ENCODE peak calls at places on chromosomes 5 and 9, in ten cellular contexts. One of them, this sample, is unnamed. For H3K4me1, the result is how much of the 10 kb centered on the place peaks cover.

GRCh38 chr5:90384389-90384788 is 25.2 kb downstream of the CETN3 start:
- DNase-seq in psoas muscle: no peak
- DNase-seq in mucosa of descending colon: no peak
- DNase-seq in mammary epithelial cell: no peak
- DNase-seq in heart right ventricle: no peak
- DNase-seq in esophagus squamous epithelium: no peak
- DNase-seq in spleen: no peak
- DNase-seq in mesenchymal stem cell: no peak
- DNase-seq in right cardiac atrium: no peak
- DNase-seq in CD8-positive, alpha-beta memory T cell: no peak
- DNase-seq in this sample: no peak

GRCh38 chr9:69937358-69937757 is 106.3 kb upstream of the MAMDC2 start:
- DNase-seq in mammary epithelial cell: peak
- DNase-seq in mesenchymal stem cell: peak
- DNase-seq in CD8-positive, alpha-beta memory T cell: no peak
- DNase-seq in mucosa of descending colon: no peak
- DNase-seq in psoas muscle: no peak
- DNase-seq in right cardiac atrium: no peak
- DNase-seq in esophagus squamous epithelium: no peak
- DNase-seq in spleen: no peak
- DNase-seq in heart right ventricle: no peak
- DNase-seq in this sample: no peak

GRCh38 chr5:19630875-19631274 is 357.1 kb downstream of the CDH18 start:
- DNase-seq in CD8-positive, alpha-beta memory T cell: no peak
- DNase-seq in psoas muscle: no peak
- DNase-seq in right cardiac atrium: no peak
- DNase-seq in mesenchymal stem cell: no peak
- DNase-seq in mucosa of descending colon: no peak
- DNase-seq in mammary epithelial cell: no peak
- DNase-seq in esophagus squamous epithelium: no peak
- DNase-seq in heart right ventricle: no peak
- DNase-seq in spleen: no peak
- DNase-seq in this sample: no peak

GRCh38 chr5:54257366-54258118 is 52.8 kb downstream of the ARL15 start:
- DNase-seq in mucosa of descending colon: no peak
- DNase-seq in mammary epithelial cell: peak
- DNase-seq in spleen: no peak
- DNase-seq in esophagus squamous epithelium: no peak
- DNase-seq in right cardiac atrium: no peak
- DNase-seq in psoas muscle: no peak
- DNase-seq in heart right ventricle: no peak
- DNase-seq in CD8-positive, alpha-beta memory T cell: no peak
- DNase-seq in mesenchymal stem cell: no peak
- DNase-seq in this sample: no peak

GRCh38 chr5:180090098-180090768 is 18.7 kb upstream of the RNF130 start:
- DNase-seq in mesenchymal stem cell: peak
- DNase-seq in CD8-positive, alpha-beta memory T cell: peak
- DNase-seq in spleen: peak
- DNase-seq in mammary epithelial cell: peak
- DNase-seq in right cardiac atrium: peak
- DNase-seq in esophagus squamous epithelium: no peak
- DNase-seq in psoas muscle: peak
- DNase-seq in heart right ventricle: peak
- DNase-seq in mucosa of descending colon: peak
- DNase-seq in this sample: peak

GRCh38 chr5:23208959-23209431 is 298.4 kb upstream of the PRDM9 start:
- DNase-seq in mesenchymal stem cell: peak
- DNase-seq in heart right ventricle: no peak
- DNase-seq in psoas muscle: no peak
- DNase-seq in spleen: no peak
- DNase-seq in esophagus squamous epithelium: no peak
- DNase-seq in right cardiac atrium: no peak
- DNase-seq in mammary epithelial cell: peak
- DNase-seq in CD8-positive, alpha-beta memory T cell: no peak
- DNase-seq in mucosa of descending colon: no peak
- DNase-seq in this sample: no peak

GRCh38 chr5:38532165-38532669 is 24.2 kb downstream of the LIFR start:
- DNase-seq in mesenchymal stem cell: no peak
- DNase-seq in esophagus squamous epithelium: no peak
- DNase-seq in right cardiac atrium: no peak
- DNase-seq in psoas muscle: peak
- DNase-seq in CD8-positive, alpha-beta memory T cell: no peak
- DNase-seq in mucosa of descending colon: no peak
- DNase-seq in spleen: no peak
- DNase-seq in mammary epithelial cell: no peak
- DNase-seq in heart right ventricle: no peak
- DNase-seq in this sample: no peak

GRCh38 chr5:54344653-54345052 is 34.3 kb upstream of the ARL15 start:
- DNase-seq in CD8-positive, alpha-beta memory T cell: no peak
- DNase-seq in mesenchymal stem cell: no peak
- DNase-seq in right cardiac atrium: no peak
- DNase-seq in spleen: no peak
- DNase-seq in esophagus squamous epithelium: no peak
- DNase-seq in mucosa of descending colon: no peak
- DNase-seq in heart right ventricle: no peak
- DNase-seq in psoas muscle: no peak
- DNase-seq in mammary epithelial cell: no peak
- DNase-seq in this sample: no peak

GRCh38 chr5:169656125-169656990 is 19.3 kb downstream of the DOCK2 start:
- DNase-seq in heart right ventricle: peak
- DNase-seq in mesenchymal stem cell: peak
- DNase-seq in esophagus squamous epithelium: no peak
- DNase-seq in right cardiac atrium: no peak
- DNase-seq in CD8-positive, alpha-beta memory T cell: no peak
- DNase-seq in psoas muscle: no peak
- DNase-seq in spleen: no peak
- DNase-seq in mammary epithelial cell: no peak
- DNase-seq in mucosa of descending colon: no peak
- DNase-seq in this sample: no peak

GRCh38 chr9:87007711-87008360 is 60.5 kb upstream of the GAS1 start:
- DNase-seq in mesenchymal stem cell: no peak
- DNase-seq in spleen: no peak
- DNase-seq in right cardiac atrium: no peak
- DNase-seq in mammary epithelial cell: no peak
- DNase-seq in psoas muscle: no peak
- DNase-seq in CD8-positive, alpha-beta memory T cell: no peak
- DNase-seq in esophagus squamous epithelium: no peak
- DNase-seq in heart right ventricle: no peak
- DNase-seq in mucosa of descending colon: no peak
- DNase-seq in this sample: no peak

GRCh38 chr9:107976767-107977166 is 487.2 kb upstream of the KLF4 start:
- DNase-seq in esophagus squamous epithelium: peak
- DNase-seq in mammary epithelial cell: peak
- DNase-seq in psoas muscle: peak
- DNase-seq in heart right ventricle: peak
- DNase-seq in spleen: peak
- DNase-seq in mesenchymal stem cell: peak
- DNase-seq in right cardiac atrium: peak
- DNase-seq in CD8-positive, alpha-beta memory T cell: no peak
- DNase-seq in mucosa of descending colon: peak
- DNase-seq in this sample: no peak

GRCh38 chr5:97480313-97480712 is 297.3 kb upstream of the RIOK2 start:
- DNase-seq in mammary epithelial cell: no peak
- DNase-seq in spleen: no peak
- DNase-seq in mesenchymal stem cell: no peak
- DNase-seq in CD8-positive, alpha-beta memory T cell: no peak
- DNase-seq in esophagus squamous epithelium: no peak
- DNase-seq in right cardiac atrium: no peak
- DNase-seq in mucosa of descending colon: no peak
- DNase-seq in heart right ventricle: no peak
- DNase-seq in psoas muscle: no peak
- DNase-seq in this sample: no peak

GRCh38 chr9:130240410-130241197 is 25.0 kb upstream of the HMCN2 start:
- DNase-seq in mesenchymal stem cell: peak
- DNase-seq in psoas muscle: no peak
- DNase-seq in heart right ventricle: no peak
- DNase-seq in right cardiac atrium: peak
- DNase-seq in CD8-positive, alpha-beta memory T cell: peak
- DNase-seq in mammary epithelial cell: peak
- DNase-seq in esophagus squamous epithelium: no peak
- DNase-seq in spleen: no peak
- DNase-seq in mucosa of descending colon: no peak
- DNase-seq in this sample: no peak
- H3K4me1 ChIP-seq in mesenchymal stem cell: under half
- H3K4me1 ChIP-seq in psoas muscle: under half
- H3K4me1 ChIP-seq in heart right ventricle: under half
- H3K4me1 ChIP-seq in right cardiac atrium: under half
- H3K4me1 ChIP-seq in CD8-positive, alpha-beta memory T cell: under half
- H3K4me1 ChIP-seq in mammary epithelial cell: under half
- H3K4me1 ChIP-seq in esophagus squamous epithelium: under half
- H3K4me1 ChIP-seq in spleen: under half
- H3K4me1 ChIP-seq in mucosa of descending colon: under half
- H3K4me1 ChIP-seq in this sample: under half

DNA sequence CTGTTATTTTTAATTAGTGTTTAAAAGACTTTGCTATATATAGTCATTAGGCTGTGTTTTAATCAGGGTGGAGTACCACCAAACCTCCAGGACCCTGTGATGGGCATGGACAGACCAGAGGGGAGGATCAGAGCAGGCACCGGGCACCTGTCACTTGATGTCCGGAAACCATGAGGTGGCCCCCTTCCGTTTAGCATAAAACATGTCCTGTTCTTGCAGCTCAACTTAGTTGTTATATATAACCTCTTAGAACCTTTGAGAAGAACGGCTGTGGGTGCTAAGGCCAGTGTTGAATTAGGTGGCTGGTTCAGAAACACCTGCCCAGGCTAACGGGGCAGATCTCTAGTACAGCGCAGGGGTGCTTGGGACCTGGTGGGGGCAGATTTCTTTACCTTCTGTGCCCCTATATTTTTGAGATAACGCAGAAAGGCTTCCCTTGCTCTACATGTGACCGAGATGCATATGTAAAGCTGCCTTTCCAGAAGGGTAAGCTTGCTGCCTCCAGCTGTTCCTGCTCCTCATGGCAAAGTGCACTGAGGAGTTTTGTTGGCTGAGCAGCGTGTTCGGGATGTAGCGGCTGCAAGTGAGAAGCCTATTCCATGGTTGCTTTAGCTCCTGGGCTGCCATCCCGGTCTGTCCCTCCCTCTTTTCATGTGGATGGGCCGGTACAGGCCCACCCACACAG is 255.5 kb downstream of the FANCC start:
- DNase-seq in mammary epithelial cell: no peak
- DNase-seq in spleen: no peak
- DNase-seq in esophagus squamous epithelium: no peak
- DNase-seq in mesenchymal stem cell: no peak
- DNase-seq in right cardiac atrium: no peak
- DNase-seq in mucosa of descending colon: no peak
- DNase-seq in psoas muscle: no peak
- DNase-seq in CD8-positive, alpha-beta memory T cell: no peak
- DNase-seq in heart right ventricle: no peak
- DNase-seq in this sample: no peak
- H3K4me1 ChIP-seq in mammary epithelial cell: under half
- H3K4me1 ChIP-seq in spleen: under half
- H3K4me1 ChIP-seq in esophagus squamous epithelium: half or more
- H3K4me1 ChIP-seq in mesenchymal stem cell: under half
- H3K4me1 ChIP-seq in right cardiac atrium: under half
- H3K4me1 ChIP-seq in mucosa of descending colon: under half
- H3K4me1 ChIP-seq in psoas muscle: half or more
- H3K4me1 ChIP-seq in CD8-positive, alpha-beta memory T cell: under half
- H3K4me1 ChIP-seq in heart right ventricle: half or more
- H3K4me1 ChIP-seq in this sample: under half

GRCh38 chr9:129109952-129110739 is 447 bp downstream of the CRAT start:
- DNase-seq in spleen: no peak
- DNase-seq in mucosa of descending colon: no peak
- DNase-seq in psoas muscle: peak
- DNase-seq in mesenchymal stem cell: peak
- DNase-seq in CD8-positive, alpha-beta memory T cell: no peak
- DNase-seq in right cardiac atrium: peak
- DNase-seq in esophagus squamous epithelium: no peak
- DNase-seq in mammary epithelial cell: no peak
- DNase-seq in heart right ventricle: peak
- DNase-seq in this sample: peak

GRCh38 chr9:129111762-129112151 is 542 bp downstream of the PTPA start:
- DNase-seq in right cardiac atrium: no peak
- DNase-seq in CD8-positive, alpha-beta memory T cell: no peak
- DNase-seq in spleen: no peak
- DNase-seq in mesenchymal stem cell: peak
- DNase-seq in esophagus squamous epithelium: no peak
- DNase-seq in mucosa of descending colon: no peak
- DNase-seq in heart right ventricle: no peak
- DNase-seq in mammary epithelial cell: peak
- DNase-seq in psoas muscle: no peak
- DNase-seq in this sample: peak

GRCh38 chr9:129110740-129111142 is at the start of gene CRAT:
- DNase-seq in right cardiac atrium: peak
- DNase-seq in mesenchymal stem cell: peak
- DNase-seq in esophagus squamous epithelium: peak
- DNase-seq in mucosa of descending colon: peak
- DNase-seq in CD8-positive, alpha-beta memory T cell: peak
- DNase-seq in spleen: peak
- DNase-seq in psoas muscle: peak
- DNase-seq in heart right ventricle: peak
- DNase-seq in mammary epithelial cell: peak
- DNase-seq in this sample: peak

GRCh38 chr9:129109504-129109903 is 1.1 kb downstream of the CRAT start:
- DNase-seq in psoas muscle: peak
- DNase-seq in CD8-positive, alpha-beta memory T cell: peak
- DNase-seq in esophagus squamous epithelium: no peak
- DNase-seq in heart right ventricle: no peak
- DNase-seq in mucosa of descending colon: no peak
- DNase-seq in mesenchymal stem cell: peak
- DNase-seq in right cardiac atrium: no peak
- DNase-seq in mammary epithelial cell: no peak
- DNase-seq in spleen: no peak
- DNase-seq in this sample: no peak

DNA sequence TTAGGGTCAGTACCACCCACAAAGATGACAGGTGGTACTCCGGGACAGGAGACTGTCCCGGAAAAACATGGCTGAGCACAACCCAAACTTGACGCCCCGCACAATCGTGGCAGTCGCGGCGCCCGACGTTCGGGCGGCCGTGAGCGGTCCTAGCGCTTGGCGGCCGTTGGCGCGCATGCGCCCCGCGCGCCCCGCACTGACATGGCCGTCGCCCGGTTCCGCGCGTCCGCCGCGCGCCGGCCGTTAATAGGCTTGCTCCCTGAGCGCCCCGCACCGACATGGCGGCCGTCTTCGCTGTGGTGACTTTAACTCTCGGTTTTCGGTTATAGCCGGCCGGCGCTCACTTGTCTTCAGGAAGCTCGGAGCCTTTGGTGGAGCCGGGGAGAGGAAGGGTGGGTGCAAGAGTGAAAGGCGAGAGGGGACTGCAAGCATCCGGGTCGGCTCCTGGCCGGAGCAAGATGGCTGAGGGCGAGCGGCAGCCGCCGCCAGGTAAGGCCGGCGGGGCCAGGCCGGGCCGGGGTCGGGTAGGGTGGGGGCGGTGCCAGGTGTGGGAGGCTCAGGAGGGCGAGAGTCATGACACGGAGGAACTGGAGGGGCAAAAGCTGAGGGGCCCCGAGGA is at the start of gene PTPA:
- DNase-seq in right cardiac atrium: peak
- DNase-seq in psoas muscle: peak
- DNase-seq in heart right ventricle: peak
- DNase-seq in mucosa of descending colon: peak
- DNase-seq in mesenchymal stem cell: peak
- DNase-seq in spleen: peak
- DNase-seq in esophagus squamous epithelium: peak
- DNase-seq in CD8-positive, alpha-beta memory T cell: peak
- DNase-seq in mammary epithelial cell: peak
- DNase-seq in this sample: peak
- H3K4me1 ChIP-seq in right cardiac atrium: under half
- H3K4me1 ChIP-seq in psoas muscle: half or more
- H3K4me1 ChIP-seq in heart right ventricle: half or more
- H3K4me1 ChIP-seq in mucosa of descending colon: under half
- H3K4me1 ChIP-seq in mesenchymal stem cell: under half
- H3K4me1 ChIP-seq in spleen: half or more
- H3K4me1 ChIP-seq in esophagus squamous epithelium: under half
- H3K4me1 ChIP-seq in CD8-positive, alpha-beta memory T cell: under half
- H3K4me1 ChIP-seq in mammary epithelial cell: under half
- H3K4me1 ChIP-seq in this sample: under half

GRCh38 chr5:139410886-139411835 is 7.3 kb upstream of the SPATA24 start:
- DNase-seq in heart right ventricle: no peak
- DNase-seq in spleen: no peak
- DNase-seq in mucosa of descending colon: no peak
- DNase-seq in psoas muscle: no peak
- DNase-seq in esophagus squamous epithelium: no peak
- DNase-seq in CD8-positive, alpha-beta memory T cell: no peak
- DNase-seq in mesenchymal stem cell: peak
- DNase-seq in right cardiac atrium: no peak
- DNase-seq in mammary epithelial cell: no peak
- DNase-seq in this sample: no peak
- H3K4me1 ChIP-seq in heart right ventricle: under half
- H3K4me1 ChIP-seq in spleen: under half
- H3K4me1 ChIP-seq in mucosa of descending colon: under half
- H3K4me1 ChIP-seq in psoas muscle: under half
- H3K4me1 ChIP-seq in esophagus squamous epithelium: under half
- H3K4me1 ChIP-seq in CD8-positive, alpha-beta memory T cell: under half
- H3K4me1 ChIP-seq in mesenchymal stem cell: under half
- H3K4me1 ChIP-seq in right cardiac atrium: under half
- H3K4me1 ChIP-seq in mammary epithelial cell: under half
- H3K4me1 ChIP-seq in this sample: under half

This sample was measured in upper lobe of left lung.